ENCODE peak calls at places on chromosomes 3 and 15, in six cellular contexts. T is right lobe of liver, M is uterus, X is BE2C, C is brain microvascular endothelial cell, R is BJ. E is an unnamed sample.

GRCh38 chr15:99169769-99170311 is 65.0 kb downstream of the SYNM start:
- DNase-seq in T (no peak), M (peak), X (no peak), C (peak), R (peak), E (no peak)

GRCh38 chr3:65883614-65884013 is 155.1 kb downstream of the MAGI1 start:
- DNase-seq in T (no peak), M (no peak), X (no peak), C (no peak), R (no peak), E (no peak)

GRCh38 chr3:14234197-14235002 is 55.8 kb downstream of the LSM3 start:
- DNase-seq in T (no peak), M (no peak), X (no peak), C (no peak), R (no peak), E (peak)

GRCh38 chr3:123688241-123688747 is 103.4 kb upstream of the HACD2 start:
- DNase-seq in T (no peak), M (no peak), X (no peak), C (peak), R (peak), E (peak)

GRCh38 chr3:150268426-150269321 is 139.4 kb upstream of the TSC22D2 start:
- DNase-seq in T (no peak), M (no peak), X (no peak), C (no peak), R (no peak), E (no peak)

GRCh38 chr15:98881526-98882517 is 125.8 kb downstream of the PGPEP1L start:
- DNase-seq in T (no peak), M (no peak), X (no peak), C (no peak), R (no peak), E (no peak)

GRCh38 chr3:21273256-21273999 is 477.6 kb downstream of the ZNF385D start:
- DNase-seq in T (no peak), M (no peak), X (no peak), C (peak), R (peak), E (no peak)

GRCh38 chr15:64105113-64105704 is 9.4 kb downstream of the SNX1 start:
- DNase-seq in T (no peak), M (peak), X (no peak), C (no peak), R (no peak), E (no peak)

DNA sequence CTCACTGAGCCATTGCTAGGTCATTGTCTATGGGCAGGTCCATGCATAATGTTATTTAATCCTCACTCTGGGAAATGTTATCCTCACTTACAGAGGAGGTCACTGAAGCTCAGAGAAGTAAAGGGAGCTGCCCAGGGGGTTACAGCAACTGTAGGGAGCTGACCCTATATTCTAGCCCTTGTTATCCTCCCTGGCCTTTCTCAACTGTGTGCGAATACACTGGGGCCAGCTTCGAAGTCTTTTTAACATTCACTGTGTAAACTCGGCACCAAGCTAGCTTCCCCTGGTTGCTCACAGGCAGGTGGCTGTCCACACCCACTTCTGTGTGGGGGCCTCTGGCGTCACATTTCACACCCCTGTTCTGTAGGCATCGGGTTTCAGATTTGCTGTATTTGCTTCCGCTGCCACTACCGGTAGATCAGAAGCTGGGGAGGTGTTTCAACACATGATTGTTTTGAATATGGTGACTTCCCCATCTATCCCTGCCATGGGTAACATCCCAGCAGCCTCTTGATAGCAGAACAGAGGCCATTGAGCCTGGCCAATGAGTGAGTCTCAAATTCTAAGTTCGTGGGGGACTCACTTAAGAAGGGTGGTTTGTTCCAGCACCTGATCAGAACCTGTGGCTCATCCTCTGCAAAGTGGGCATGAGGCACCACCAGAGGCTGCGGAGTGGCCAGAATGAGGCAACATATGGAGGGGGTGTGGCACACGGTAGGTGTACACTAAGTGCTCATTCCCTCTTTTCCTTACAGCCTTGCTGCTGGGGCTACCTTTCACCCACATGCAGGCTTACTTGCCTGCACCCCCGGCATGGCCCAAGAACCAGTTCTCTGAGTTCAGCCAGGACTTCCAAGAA is 61.6 kb downstream of the IQSEC1 start:
- DNase-seq in T (peak), M (no peak), X (no peak), C (no peak), R (no peak), E (no peak)
- H3K4me3 ChIP-seq in T (no peak), M (no peak), X (no peak), C (no peak), R (no peak), E (no peak)

DNA sequence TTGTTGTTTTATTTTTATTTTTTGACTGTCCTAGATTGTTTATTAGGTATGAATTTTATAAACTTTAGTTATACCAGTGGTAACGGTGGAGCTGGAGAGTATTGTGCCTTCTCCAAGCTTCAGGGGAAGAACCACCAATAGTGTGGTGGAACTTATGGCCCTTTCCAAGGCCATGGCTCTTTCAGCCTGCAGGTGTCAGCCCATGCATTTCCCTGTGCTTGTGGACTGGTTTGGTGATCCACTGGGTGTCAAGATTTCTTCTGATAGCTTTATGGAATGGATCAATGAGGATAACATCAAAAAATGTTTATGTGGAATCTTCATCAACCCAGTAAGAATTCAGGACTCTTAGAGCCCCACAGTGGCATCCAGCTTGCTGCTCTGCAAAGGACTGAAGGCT is 19.2 kb upstream of the SCAMP5 start:
- DNase-seq in T (no peak), M (no peak), X (no peak), C (no peak), R (no peak), E (no peak)
- TF ChIP-seq CTCF in T (peak), M (no peak), X (peak), C (peak), R (no peak), E (peak)

DNA sequence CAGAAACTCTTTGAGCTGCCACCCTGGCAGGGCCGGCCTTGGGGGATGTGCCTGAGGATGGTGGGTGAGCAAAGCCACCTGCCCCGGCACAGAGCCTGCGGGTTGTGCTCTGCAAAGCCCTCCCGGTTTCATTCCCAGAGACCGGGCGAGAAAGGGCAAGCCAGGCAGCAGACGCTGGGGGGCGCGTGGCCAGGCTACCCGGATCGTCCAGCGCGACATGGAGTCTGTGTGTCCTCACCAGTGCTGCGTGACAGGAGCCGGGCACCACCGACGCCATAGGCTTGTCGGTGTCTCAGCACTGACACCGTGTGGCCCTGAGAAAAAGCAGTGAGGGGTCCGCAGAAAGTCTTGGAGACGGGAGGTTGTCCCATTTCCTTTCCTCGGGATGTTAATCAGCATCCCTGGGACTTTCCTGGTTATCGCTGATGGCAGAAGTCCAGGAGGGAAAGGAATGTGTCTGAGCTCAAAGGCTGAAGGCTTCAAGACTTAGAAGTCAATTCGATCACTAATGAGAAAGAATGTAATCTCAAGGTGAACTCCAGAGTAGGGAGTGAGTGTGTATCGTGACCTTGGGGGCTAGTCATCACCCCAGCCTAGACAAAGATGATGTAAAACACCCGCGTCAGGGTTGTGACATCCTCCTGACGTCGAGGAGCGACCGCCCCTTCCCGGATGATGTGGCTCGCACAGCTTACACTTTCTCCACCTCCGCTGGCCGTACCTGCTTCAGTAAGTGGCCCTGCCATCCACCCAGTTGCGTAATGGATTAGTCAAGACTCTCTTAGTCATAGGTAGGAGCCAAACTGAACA is 36.3 kb upstream of the PLA2G4E start:
- DNase-seq in T (peak), M (peak), X (peak), C (peak), R (no peak), E (peak)
- H3K4me3 ChIP-seq in T (peak), M (peak), X (peak), C (peak), R (no peak), E (peak)

GRCh38 chr3:144770813-144771400 is 799.3 kb downstream of the DIPK2A start:
- DNase-seq in T (no peak), M (no peak), X (no peak), C (peak), R (peak), E (no peak)
- TF ChIP-seq CTCF in T (peak), M (no peak), X (peak), C (peak), R (peak), E (peak)

DNA sequence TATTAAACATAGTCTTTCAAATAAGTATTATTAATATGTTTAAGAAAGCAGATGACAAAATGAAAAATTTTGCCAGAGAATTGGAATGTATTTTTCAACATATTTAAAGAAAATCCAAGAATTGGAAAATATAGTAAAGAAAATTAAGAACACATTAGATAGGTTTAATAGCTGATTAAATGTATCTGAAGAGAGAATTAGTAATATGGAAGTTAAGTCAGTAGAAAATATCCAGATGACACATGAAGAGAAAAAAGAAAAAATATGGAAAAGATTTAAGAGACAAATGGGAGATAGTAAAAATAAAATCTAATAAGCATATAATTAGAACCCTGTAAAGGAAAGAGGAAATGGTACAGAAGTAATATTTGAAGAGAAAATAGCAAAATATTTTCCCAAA is 18.0 kb upstream of the POMGNT2 start:
- DNase-seq in T (no peak), M (no peak), X (no peak), C (no peak), R (no peak), E (no peak)
- H3K4me3 ChIP-seq in T (no peak), M (no peak), X (no peak), C (no peak), R (no peak), E (no peak)